ENCODE peak calls at places on chromosomes 3 and 15, in ten cellular contexts. X is amniotic epithelial cell; V is activated effector memory CD4-positive, alpha-beta T cell treated with Interleukin-2 at 50 U/mL for 16 hours; Q is iPS DF 6.9; H is GM04504; K is SJSA1; R is cardiac septum; B is HEK293T; U is non-pigmented ciliary epithelial cell; P is stimulated activated CD4-positive, alpha-beta T cell treated with anti-CD3 and anti-CD28 coated beads, Interleukin-2, amount 100 ng/mL, for 4 hours. O is an unnamed sample.

GRCh38 chr3:8966150-8966819 is 3.0 kb upstream of the RAD18 start:
- DNase-seq in X (no peak), V (no peak), Q (no peak), H (no peak), K (no peak), R (no peak), B (no peak), U (no peak), P (no peak), O (no peak)

GRCh38 chr3:45145681-45146614 is at the start of gene CDCP1:
- DNase-seq in X (no peak), V (no peak), Q (peak), H (no peak), K (no peak), R (no peak), B (no peak), U (no peak), P (no peak), O (no peak)

GRCh38 chr3:63998852-63999754 is 24.2 kb downstream of the PSMD6 start:
- DNase-seq in X (no peak), V (no peak), Q (no peak), H (no peak), K (no peak), R (no peak), B (no peak), U (no peak), P (no peak), O (no peak)

GRCh38 chr15:39828374-39828931 is 45.8 kb upstream of the FSIP1 start:
- DNase-seq in X (peak), V (no peak), Q (no peak), H (no peak), K (no peak), R (no peak), B (peak), U (peak), P (no peak), O (peak)

GRCh38 chr3:151770941-151771340 is 37.2 kb downstream of the AADACL2 start:
- DNase-seq in X (peak), V (no peak), Q (no peak), H (no peak), K (peak), R (peak), B (peak), U (no peak), P (no peak), O (no peak)

GRCh38 chr3:70383360-70383831 is 71.0 kb upstream of the MDFIC2 start:
- DNase-seq in X (no peak), V (no peak), Q (no peak), H (no peak), K (no peak), R (no peak), B (no peak), U (no peak), P (no peak), O (no peak)

GRCh38 chr15:64092864-64093626 is 593 bp downstream of the CIAO2A start:
- DNase-seq in X (peak), V (no peak), Q (no peak), H (no peak), K (no peak), R (peak), B (peak), U (no peak), P (no peak), O (peak)

GRCh38 chr3:129686941-129687340 is 80.5 kb upstream of the PLXND1 start:
- DNase-seq in X (no peak), V (no peak), Q (no peak), H (no peak), K (no peak), R (no peak), B (no peak), U (no peak), P (no peak), O (no peak)

GRCh38 chr3:150449169-150449721 is 41.1 kb downstream of the TSC22D2 start:
- DNase-seq in X (peak), V (no peak), Q (no peak), H (peak), K (peak), R (no peak), B (no peak), U (no peak), P (no peak), O (no peak)

GRCh38 chr3:171256445-171257250 is 203.6 kb downstream of the TNIK start:
- DNase-seq in X (peak), V (no peak), Q (no peak), H (no peak), K (peak), R (no peak), B (no peak), U (no peak), P (no peak), O (no peak)

GRCh38 chr3:64079369-64080160 is 56.3 kb upstream of the PSMD6 start:
- DNase-seq in X (peak), V (no peak), Q (no peak), H (no peak), K (no peak), R (no peak), B (no peak), U (no peak), P (no peak), O (no peak)

GRCh38 chr3:78988324-78988723 is 779.5 kb downstream of the ROBO1 start:
- DNase-seq in X (peak), V (no peak), Q (no peak), H (peak), K (no peak), R (no peak), B (no peak), U (no peak), P (no peak), O (no peak)

GRCh38 chr15:25620466-25620865 is 181.6 kb upstream of the UBE3A start:
- DNase-seq in X (no peak), V (no peak), Q (no peak), H (no peak), K (no peak), R (no peak), B (no peak), U (no peak), P (no peak), O (no peak)

GRCh38 chr15:72196409-72197044 is 1.1 kb downstream of the GRAMD2A start:
- DNase-seq in X (no peak), V (no peak), Q (no peak), H (no peak), K (no peak), R (no peak), B (no peak), U (no peak), P (no peak), O (no peak)

GRCh38 chr3:123330441-123330991 is 118.4 kb downstream of the ADCY5 start:
- DNase-seq in X (no peak), V (no peak), Q (no peak), H (no peak), K (no peak), R (peak), B (no peak), U (no peak), P (no peak), O (no peak)

GRCh38 chr3:39127296-39127906 is 19.9 kb downstream of the TTC21A start:
- DNase-seq in X (no peak), V (no peak), Q (no peak), H (no peak), K (no peak), R (peak), B (no peak), U (no peak), P (no peak), O (no peak)

GRCh38 chr3:15207836-15208504 is 1.9 kb downstream of the CAPN7 start:
- DNase-seq in X (peak), V (no peak), Q (no peak), H (no peak), K (peak), R (no peak), B (no peak), U (no peak), P (no peak), O (no peak)

O was measured in hippocampal formation.